ENCODE peak calls at places on chromosomes 4 and X, in ten cellular contexts. One of them, this sample, is unnamed.

GRCh38 chr4:170089274-170089742 is 448 bp downstream of the AADAT start:
- DNase-seq in ascending aorta: no peak
- DNase-seq in NCI-H460: peak; percentile 15
- DNase-seq in AML-193: no peak
- DNase-seq in NCI-H82: peak; percentile 73
- DNase-seq in HTR-8/SVneo: peak; percentile 35
- DNase-seq in stomach: no peak
- DNase-seq in MCF 10A: peak; percentile 49
- DNase-seq in NCI-H774: peak; percentile 0
- DNase-seq in germinal center: no peak
- DNase-seq in this sample: peak; percentile 3

GRCh38 chrX:80181079-80181478 is 166.5 kb downstream of the TBX22 start:
- DNase-seq in ascending aorta: no peak
- DNase-seq in NCI-H460: no peak
- DNase-seq in AML-193: no peak
- DNase-seq in NCI-H82: no peak
- DNase-seq in HTR-8/SVneo: no peak
- DNase-seq in stomach: no peak
- DNase-seq in MCF 10A: peak; percentile 7
- DNase-seq in NCI-H774: no peak
- DNase-seq in germinal center: no peak
- DNase-seq in this sample: peak; percentile 4

GRCh38 chrX:150870487-150871340 is 27.8 kb downstream of the CD99L2 start:
- DNase-seq in ascending aorta: no peak
- DNase-seq in NCI-H460: no peak
- DNase-seq in AML-193: no peak
- DNase-seq in NCI-H82: no peak
- DNase-seq in HTR-8/SVneo: no peak
- DNase-seq in stomach: no peak
- DNase-seq in MCF 10A: no peak
- DNase-seq in NCI-H774: no peak
- DNase-seq in germinal center: no peak
- DNase-seq in this sample: no peak

GRCh38 chr4:125420499-125420898 is 105.7 kb downstream of the FAT4 start:
- DNase-seq in ascending aorta: no peak
- DNase-seq in NCI-H460: no peak
- DNase-seq in AML-193: no peak
- DNase-seq in NCI-H82: no peak
- DNase-seq in HTR-8/SVneo: no peak
- DNase-seq in stomach: no peak
- DNase-seq in MCF 10A: no peak
- DNase-seq in NCI-H774: no peak
- DNase-seq in germinal center: no peak
- DNase-seq in this sample: no peak

GRCh38 chr4:78057135-78057599 is at the start of gene FRAS1:
- DNase-seq in ascending aorta: no peak
- DNase-seq in NCI-H460: no peak
- DNase-seq in AML-193: no peak
- DNase-seq in NCI-H82: peak; percentile 80
- DNase-seq in HTR-8/SVneo: peak; percentile 3
- DNase-seq in stomach: no peak
- DNase-seq in MCF 10A: no peak
- DNase-seq in NCI-H774: peak; percentile 43
- DNase-seq in germinal center: peak; percentile 19
- DNase-seq in this sample: peak; percentile 17

GRCh38 chrX:4570141-4570540 is 856.7 kb upstream of the PRKX start:
- DNase-seq in ascending aorta: no peak
- DNase-seq in NCI-H460: no peak
- DNase-seq in AML-193: no peak
- DNase-seq in NCI-H82: no peak
- DNase-seq in HTR-8/SVneo: no peak
- DNase-seq in stomach: peak; percentile 60
- DNase-seq in MCF 10A: peak; percentile 0
- DNase-seq in NCI-H774: no peak
- DNase-seq in germinal center: no peak
- DNase-seq in this sample: no peak

GRCh38 chr4:152630361-152630760 is 49.4 kb downstream of the TMEM154 start:
- DNase-seq in ascending aorta: no peak
- DNase-seq in NCI-H460: no peak
- DNase-seq in AML-193: no peak
- DNase-seq in NCI-H82: no peak
- DNase-seq in HTR-8/SVneo: no peak
- DNase-seq in stomach: no peak
- DNase-seq in MCF 10A: no peak
- DNase-seq in NCI-H774: no peak
- DNase-seq in germinal center: no peak
- DNase-seq in this sample: no peak

GRCh38 chr4:169745291-169745690 is 12.5 kb downstream of the HPF1 start:
- DNase-seq in ascending aorta: no peak
- DNase-seq in NCI-H460: no peak
- DNase-seq in AML-193: no peak
- DNase-seq in NCI-H82: no peak
- DNase-seq in HTR-8/SVneo: no peak
- DNase-seq in stomach: no peak
- DNase-seq in MCF 10A: peak; percentile 17
- DNase-seq in NCI-H774: no peak
- DNase-seq in germinal center: no peak
- DNase-seq in this sample: no peak

GRCh38 chr4:101355767-101356702 is 8.7 kb upstream of the PPP3CA start:
- DNase-seq in ascending aorta: no peak
- DNase-seq in NCI-H460: peak; percentile 14
- DNase-seq in AML-193: no peak
- DNase-seq in NCI-H82: peak; percentile 27
- DNase-seq in HTR-8/SVneo: no peak
- DNase-seq in stomach: no peak
- DNase-seq in MCF 10A: peak; percentile 80
- DNase-seq in NCI-H774: no peak
- DNase-seq in germinal center: peak; percentile 21
- DNase-seq in this sample: peak; percentile 41

GRCh38 chrX:51420610-51421009 is 75.8 kb downstream of the NUDT11 start:
- DNase-seq in ascending aorta: no peak
- DNase-seq in NCI-H460: peak; percentile 30
- DNase-seq in AML-193: peak; percentile 8
- DNase-seq in NCI-H82: peak; percentile 62
- DNase-seq in HTR-8/SVneo: peak; percentile 2
- DNase-seq in stomach: no peak
- DNase-seq in MCF 10A: peak; percentile 60
- DNase-seq in NCI-H774: no peak
- DNase-seq in germinal center: peak; percentile 10
- DNase-seq in this sample: peak; percentile 43

GRCh38 chr4:167100120-167100519 is 134.2 kb downstream of the SPOCK3 start:
- DNase-seq in ascending aorta: no peak
- DNase-seq in NCI-H460: no peak
- DNase-seq in AML-193: no peak
- DNase-seq in NCI-H82: no peak
- DNase-seq in HTR-8/SVneo: peak; percentile 13
- DNase-seq in stomach: no peak
- DNase-seq in MCF 10A: peak; percentile 54
- DNase-seq in NCI-H774: peak; percentile 30
- DNase-seq in germinal center: no peak
- DNase-seq in this sample: no peak

GRCh38 chr4:40301592-40301991 is 33.5 kb upstream of the CHRNA9 start:
- DNase-seq in ascending aorta: no peak
- DNase-seq in NCI-H460: no peak
- DNase-seq in AML-193: no peak
- DNase-seq in NCI-H82: no peak
- DNase-seq in HTR-8/SVneo: no peak
- DNase-seq in stomach: no peak
- DNase-seq in MCF 10A: no peak
- DNase-seq in NCI-H774: no peak
- DNase-seq in germinal center: peak; percentile 71
- DNase-seq in this sample: no peak

GRCh38 chrX:23787745-23788118 is 4.8 kb downstream of the SAT1 start:
- DNase-seq in ascending aorta: no peak
- DNase-seq in NCI-H460: no peak
- DNase-seq in AML-193: no peak
- DNase-seq in NCI-H82: no peak
- DNase-seq in HTR-8/SVneo: no peak
- DNase-seq in stomach: no peak
- DNase-seq in MCF 10A: no peak
- DNase-seq in NCI-H774: no peak
- DNase-seq in germinal center: no peak
- DNase-seq in this sample: no peak

GRCh38 chrX:48794993-48795501 is 6.8 kb upstream of the HDAC6 start:
- DNase-seq in ascending aorta: no peak
- DNase-seq in NCI-H460: no peak
- DNase-seq in AML-193: no peak
- DNase-seq in NCI-H82: no peak
- DNase-seq in HTR-8/SVneo: peak; percentile 46
- DNase-seq in stomach: no peak
- DNase-seq in MCF 10A: peak; percentile 56
- DNase-seq in NCI-H774: no peak
- DNase-seq in germinal center: no peak
- DNase-seq in this sample: peak; percentile 38

GRCh38 chr4:8920969-8921368 is 49.3 kb upstream of the HMX1 start:
- DNase-seq in ascending aorta: peak; percentile 44
- DNase-seq in NCI-H460: no peak
- DNase-seq in AML-193: no peak
- DNase-seq in NCI-H82: no peak
- DNase-seq in HTR-8/SVneo: no peak
- DNase-seq in stomach: peak; percentile 18
- DNase-seq in MCF 10A: no peak
- DNase-seq in NCI-H774: no peak
- DNase-seq in germinal center: peak; percentile 0
- DNase-seq in this sample: no peak

GRCh38 chr4:82372502-82372873 is 1.3 kb downstream of the HNRNPD start:
- DNase-seq in ascending aorta: no peak
- DNase-seq in NCI-H460: no peak
- DNase-seq in AML-193: peak; percentile 16
- DNase-seq in NCI-H82: peak; percentile 70
- DNase-seq in HTR-8/SVneo: no peak
- DNase-seq in stomach: peak; percentile 43
- DNase-seq in MCF 10A: peak; percentile 55
- DNase-seq in NCI-H774: no peak
- DNase-seq in germinal center: peak; percentile 37
- DNase-seq in this sample: no peak

GRCh38 chrX:154040863-154041262 is 21.2 kb upstream of the IRAK1 start:
- DNase-seq in ascending aorta: no peak
- DNase-seq in NCI-H460: no peak
- DNase-seq in AML-193: no peak
- DNase-seq in NCI-H82: no peak
- DNase-seq in HTR-8/SVneo: no peak
- DNase-seq in stomach: no peak
- DNase-seq in MCF 10A: no peak
- DNase-seq in NCI-H774: no peak
- DNase-seq in germinal center: no peak
- DNase-seq in this sample: no peak

GRCh38 chr4:145937021-145937861 is 1.4 kb downstream of the ZNF827 start:
- DNase-seq in ascending aorta: peak; percentile 73
- DNase-seq in NCI-H460: peak; percentile 19
- DNase-seq in AML-193: no peak
- DNase-seq in NCI-H82: peak; percentile 86
- DNase-seq in HTR-8/SVneo: peak; percentile 33
- DNase-seq in stomach: peak; percentile 62
- DNase-seq in MCF 10A: peak; percentile 57
- DNase-seq in NCI-H774: no peak
- DNase-seq in germinal center: peak; percentile 68
- DNase-seq in this sample: no peak

GRCh38 chr4:121726642-121727268 is 30.0 kb upstream of the ANXA5 start:
- DNase-seq in ascending aorta: no peak
- DNase-seq in NCI-H460: peak; percentile 46
- DNase-seq in AML-193: peak; percentile 39
- DNase-seq in NCI-H82: peak; percentile 66
- DNase-seq in HTR-8/SVneo: peak; percentile 51
- DNase-seq in stomach: no peak
- DNase-seq in MCF 10A: peak; percentile 74
- DNase-seq in NCI-H774: peak; percentile 6
- DNase-seq in germinal center: peak; percentile 44
- DNase-seq in this sample: peak; percentile 61

GRCh38 chr4:20122198-20122988 is 129.3 kb upstream of the SLIT2 start:
- DNase-seq in ascending aorta: no peak
- DNase-seq in NCI-H460: no peak
- DNase-seq in AML-193: no peak
- DNase-seq in NCI-H82: no peak
- DNase-seq in HTR-8/SVneo: no peak
- DNase-seq in stomach: no peak
- DNase-seq in MCF 10A: no peak
- DNase-seq in NCI-H774: no peak
- DNase-seq in germinal center: no peak
- DNase-seq in this sample: no peak

GRCh38 chr4:42906906-42907774 is 14.6 kb downstream of the GRXCR1 start:
- DNase-seq in ascending aorta: no peak
- DNase-seq in NCI-H460: no peak
- DNase-seq in AML-193: peak; percentile 3
- DNase-seq in NCI-H82: no peak
- DNase-seq in HTR-8/SVneo: no peak
- DNase-seq in stomach: peak; percentile 61
- DNase-seq in MCF 10A: peak; percentile 71
- DNase-seq in NCI-H774: peak; percentile 38
- DNase-seq in germinal center: no peak
- DNase-seq in this sample: no peak

GRCh38 chrX:34849371-34849770 is 93.2 kb upstream of the FAM47B start:
- DNase-seq in ascending aorta: no peak
- DNase-seq in NCI-H460: no peak
- DNase-seq in AML-193: no peak
- DNase-seq in NCI-H82: no peak
- DNase-seq in HTR-8/SVneo: no peak
- DNase-seq in stomach: no peak
- DNase-seq in MCF 10A: peak; percentile 26
- DNase-seq in NCI-H774: no peak
- DNase-seq in germinal center: no peak
- DNase-seq in this sample: no peak

GRCh38 chrX:42530027-42530426 is 247.9 kb downstream of the PPP1R2C start:
- DNase-seq in ascending aorta: no peak
- DNase-seq in NCI-H460: no peak
- DNase-seq in AML-193: no peak
- DNase-seq in NCI-H82: no peak
- DNase-seq in HTR-8/SVneo: no peak
- DNase-seq in stomach: no peak
- DNase-seq in MCF 10A: peak; percentile 49
- DNase-seq in NCI-H774: no peak
- DNase-seq in germinal center: no peak
- DNase-seq in this sample: no peak

GRCh38 chr4:41199788-41200187 is 14.6 kb downstream of the APBB2 start:
- DNase-seq in ascending aorta: no peak
- DNase-seq in NCI-H460: no peak
- DNase-seq in AML-193: no peak
- DNase-seq in NCI-H82: no peak
- DNase-seq in HTR-8/SVneo: no peak
- DNase-seq in stomach: no peak
- DNase-seq in MCF 10A: no peak
- DNase-seq in NCI-H774: no peak
- DNase-seq in germinal center: no peak
- DNase-seq in this sample: no peak